ENCODE peak calls at places on chromosome 16, in seven cellular contexts. Z is lower leg skin, V is GM12891, P is BJ, Q is HFFc6, J is stromal cell of bone marrow, K is T-helper 1 cell. N is an unnamed sample.

GRCh38 chr16:86892509-86892908 is 314.2 kb downstream of the FOXL1 start:
- DNase-seq in P (no peak), J (no peak), Z (no peak), K (no peak), Q (no peak), V (no peak), N (no peak)

GRCh38 chr16:57263585-57264351 is 18.7 kb downstream of the ARL2BP start:
- DNase-seq in V (no peak), K (no peak), Z (no peak), J (no peak), P (no peak), Q (no peak), N (no peak)

GRCh38 chr16:80924372-80924978 is 82.2 kb downstream of the CMC2 start:
- DNase-seq in J (peak; percentile 28), P (no peak), K (peak; percentile 8), V (peak; percentile 55), Z (no peak), Q (peak; percentile 37), N (peak; percentile 7)

GRCh38 chr16:10611825-10612342 is 31.5 kb upstream of the EMP2 start:
- DNase-seq in Q (no peak), Z (no peak), J (no peak), K (no peak), P (no peak), V (no peak), N (no peak)

GRCh38 chr16:87850009-87851006 is 19.0 kb downstream of the SLC7A5 start:
- DNase-seq in J (no peak), K (peak; percentile 68), P (no peak), Z (no peak), V (peak; percentile 96), Q (no peak), N (peak; percentile 75)

GRCh38 chr16:12881182-12881581 is 20.2 kb upstream of the SHISA9 start:
- DNase-seq in Z (no peak), Q (no peak), V (no peak), J (no peak), K (no peak), P (no peak), N (no peak)

GRCh38 chr16:27366687-27367462 is 35.1 kb upstream of the IL21R start:
- DNase-seq in V (no peak), Z (no peak), P (no peak), Q (no peak), K (no peak), J (no peak), N (no peak)

GRCh38 chr16:27518226-27518625 is 31.5 kb downstream of the GTF3C1 start:
- DNase-seq in Q (no peak), K (no peak), V (no peak), Z (no peak), P (no peak), J (no peak), N (no peak)

GRCh38 chr16:69318911-69319289 is 7.8 kb downstream of the VPS4A start:
- DNase-seq in K (no peak), P (no peak), Q (no peak), Z (no peak), J (no peak), V (no peak), N (no peak)

GRCh38 chr16:2058901-2059300 is 11.1 kb downstream of the TSC2 start:
- DNase-seq in Q (no peak), J (no peak), K (no peak), P (no peak), V (no peak), Z (no peak), N (no peak)

GRCh38 chr16:50718061-50718760 is 23.7 kb upstream of the CYLD start:
- DNase-seq in Q (peak; percentile 34), J (no peak), K (no peak), P (no peak), Z (no peak), V (no peak), N (no peak)

GRCh38 chr16:11168386-11169065 is 87.5 kb downstream of the SOCS1 start:
- DNase-seq in Q (no peak), P (no peak), J (no peak), K (no peak), V (no peak), Z (no peak), N (no peak)

GRCh38 chr16:66521951-66522771 is 27.8 kb downstream of the TK2 start:
- DNase-seq in J (peak; percentile 57), V (peak; percentile 35), Q (peak; percentile 70), K (peak; percentile 71), P (no peak), Z (no peak), N (peak; percentile 78)

GRCh38 chr16:65042966-65043365 is 78.9 kb downstream of the CDH11 start:
- DNase-seq in K (no peak), Z (no peak), P (no peak), V (no peak), Q (no peak), J (no peak), N (no peak)

GRCh38 chr16:877242-878065 is 76.9 kb upstream of the GNG13 start:
- DNase-seq in V (no peak), Q (no peak), P (no peak), K (no peak), Z (no peak), J (no peak), N (no peak)

GRCh38 chr16:19005561-19006445 is 22.1 kb downstream of the TMC7 start:
- DNase-seq in K (no peak), J (peak; percentile 30), V (no peak), Z (peak; percentile 66), Q (no peak), P (no peak), N (no peak)

GRCh38 chr16:3879258-3879886 is 1.1 kb downstream of the CREBBP start:
- DNase-seq in J (no peak), Z (no peak), Q (no peak), K (no peak), P (no peak), V (no peak), N (no peak)

GRCh38 chr16:84141143-84141670 is 3.8 kb downstream of the HSDL1 start:
- DNase-seq in J (no peak), V (no peak), Z (no peak), P (no peak), Q (no peak), K (no peak), N (no peak)

GRCh38 chr16:67264277-67264676 is 15.1 kb upstream of the PLEKHG4 start:
- DNase-seq in K (no peak), J (no peak), Q (no peak), Z (no peak), V (no peak), P (no peak), N (no peak)

N was measured in immature natural killer cell.